ENCODE peak calls at places on chromosomes 12 and 14, in seven cellular contexts. Z, R, E, L, M, S and P are unnamed samples.

GRCh38 chr14:20661197-20661596 is 19.7 kb upstream of the OR6S1 start:
- DNase-seq in Z (no peak), R (no peak), E (no peak), L (no peak), M (no peak), S (no peak), P (no peak)

GRCh38 chr12:19131020-19131431 is 1.5 kb downstream of the PLEKHA5 start:
- DNase-seq in Z (no peak), R (no peak), E (peak), L (no peak), M (peak), S (peak), P (peak)

GRCh38 chr14:87386453-87386980 is 606.5 kb downstream of the GALC start:
- DNase-seq in Z (no peak), R (no peak), E (no peak), L (no peak), M (no peak), S (no peak), P (no peak)

GRCh38 chr12:115421350-115421749 is 737.4 kb upstream of the TBX3 start:
- DNase-seq in Z (no peak), R (no peak), E (no peak), L (no peak), M (no peak), S (no peak), P (no peak)

GRCh38 chr14:58633831-58634230 is 3.9 kb upstream of the DACT1 start:
- DNase-seq in Z (no peak), R (no peak), E (peak), L (no peak), M (no peak), S (no peak), P (peak)

GRCh38 chr12:109740694-109741245 is 27.1 kb downstream of the FAM222A start:
- DNase-seq in Z (no peak), R (peak), E (no peak), L (no peak), M (no peak), S (no peak), P (no peak)

GRCh38 chr12:65609359-65609771 is 214.9 kb upstream of the HMGA2 start:
- DNase-seq in Z (no peak), R (no peak), E (peak), L (peak), M (peak), S (no peak), P (peak)

GRCh38 chr12:89311703-89312293 is 40.5 kb downstream of the DUSP6 start:
- DNase-seq in Z (no peak), R (no peak), E (no peak), L (no peak), M (peak), S (no peak), P (no peak)